ENCODE peak calls at places on chromosomes 7 and 10, in eight cellular contexts. P is IMR-90; L is activated gamma-delta T cell treated with Interleukin-2 at 50 U/mL for 16 hours; A is hepatocyte; V is hypothalamus; B is epithelial cell of prostate; K is BJ; J is stimulated activated CD4-positive, alpha-beta T cell treated with anti-CD3 and anti-CD28 coated beads, Interleukin-1b, Interleukin-23, amount 100 ng/mL, for 24 hours. Y is an unnamed sample.

GRCh38 chr10:96588601-96589419 is 2.0 kb upstream of the TM9SF3 start:
- DNase-seq in A (no peak), K (no peak), V (no peak), B (peak), P (peak), L (no peak), J (peak), Y (no peak)

GRCh38 chr10:77355844-77356243 is 281.8 kb downstream of the KCNMA1 start:
- DNase-seq in J (no peak), A (no peak), V (no peak), L (no peak), P (peak), K (peak), B (peak), Y (no peak)

GRCh38 chr10:45152726-45153125 is 152.0 kb downstream of the ZNF22 start:
- DNase-seq in A (no peak), J (no peak), P (peak), K (no peak), B (no peak), V (no peak), L (no peak), Y (no peak)

GRCh38 chr10:121131426-121132277 is 280.5 kb downstream of the WDR11 start:
- DNase-seq in L (no peak), P (no peak), K (no peak), B (no peak), V (peak), J (no peak), A (no peak), Y (no peak)

GRCh38 chr7:73851410-73852338 is 9.3 kb upstream of the TMEM270 start:
- DNase-seq in A (peak), B (peak), L (no peak), V (no peak), J (peak), P (peak), K (peak), Y (no peak)

GRCh38 chr7:14321947-14322346 is 332.5 kb upstream of the ETV1 start:
- DNase-seq in V (no peak), A (no peak), B (no peak), L (no peak), J (no peak), K (no peak), P (no peak), Y (no peak)

GRCh38 chr7:111587715-111588433 is 25.6 kb upstream of the IMMP2L start:
- DNase-seq in L (no peak), B (no peak), P (no peak), K (no peak), J (no peak), V (no peak), A (no peak), Y (no peak)

GRCh38 chr10:36171546-36171945 is 529.5 kb upstream of the FZD8 start:
- DNase-seq in B (no peak), V (no peak), P (no peak), K (no peak), J (no peak), L (no peak), A (peak), Y (no peak)

GRCh38 chr7:36048902-36049240 is 104.2 kb upstream of the EEPD1 start:
- DNase-seq in V (no peak), B (no peak), J (no peak), L (no peak), A (no peak), P (peak), K (no peak), Y (no peak)

GRCh38 chr7:141956084-141956483 is 9.3 kb upstream of the CLEC5A start:
- DNase-seq in L (no peak), B (peak), J (no peak), V (no peak), A (no peak), P (no peak), K (no peak), Y (no peak)

GRCh38 chr10:23892296-23892695 is 316.6 kb upstream of the KIAA1217 start:
- DNase-seq in L (no peak), V (no peak), P (no peak), K (no peak), J (no peak), A (no peak), B (peak), Y (no peak)

GRCh38 chr7:112571852-112572607 is 91.2 kb downstream of the LSMEM1 start:
- DNase-seq in B (no peak), J (no peak), A (no peak), K (no peak), V (no peak), P (no peak), L (no peak), Y (no peak)

GRCh38 chr7:66173856-66174255 is 31.3 kb upstream of the TPST1 start:
- DNase-seq in J (no peak), P (no peak), V (no peak), L (no peak), A (no peak), K (no peak), B (no peak), Y (no peak)

Y was measured in nucleus accumbens.